ENCODE peak calls at places on chromosome 20, in nine cellular contexts. R is neural progenitor cell, V is GM23248, O is hepatocyte, D is OCI-LY7, K is GM23338, C is MM.1S, J is HCT116, A is PC-3. F is an unnamed sample.

GRCh38 chr20:49603209-49603627 is 35.3 kb upstream of the PTGIS start:
- DNase-seq in R (peak), V (peak), O (peak), D (peak), K (peak), C (no peak), J (no peak), A (peak), F (peak)

GRCh38 chr20:381581-382290 is 1.2 kb downstream of the TRIB3 start:
- DNase-seq in R (peak), V (peak), O (peak), D (peak), K (peak), C (peak), J (peak), A (peak), F (peak)

GRCh38 chr20:62734881-62735280 is 26.2 kb downstream of the NTSR1 start:
- DNase-seq in R (no peak), V (no peak), O (no peak), D (no peak), K (no peak), C (no peak), J (no peak), A (no peak), F (no peak)

GRCh38 chr20:35295674-35296073 is 3.4 kb upstream of the FAM83C start:
- DNase-seq in R (no peak), V (no peak), O (no peak), D (no peak), K (no peak), C (no peak), J (no peak), A (no peak), F (no peak)

GRCh38 chr20:54284928-54285704 is 77.2 kb downstream of the PFDN4 start:
- DNase-seq in R (no peak), V (peak), O (no peak), D (no peak), K (no peak), C (no peak), J (peak), A (peak), F (no peak)

GRCh38 chr20:48846516-48847492 is 19.0 kb upstream of the PREX1 start:
- DNase-seq in R (peak), V (no peak), O (no peak), D (peak), K (peak), C (no peak), J (no peak), A (no peak), F (peak)

GRCh38 chr20:12404941-12405340 is 487.2 kb downstream of the BTBD3 start:
- DNase-seq in R (no peak), V (no peak), O (no peak), D (no peak), K (no peak), C (no peak), J (no peak), A (no peak), F (no peak)

GRCh38 chr20:59733326-59733725 is 129.0 kb downstream of the PHACTR3 start:
- DNase-seq in R (no peak), V (no peak), O (no peak), D (no peak), K (no peak), C (no peak), J (no peak), A (no peak), F (no peak)

GRCh38 chr20:364905-365794 is 15.4 kb upstream of the TRIB3 start:
- DNase-seq in R (no peak), V (peak), O (no peak), D (peak), K (peak), C (no peak), J (peak), A (peak), F (no peak)

GRCh38 chr20:60895363-60896079 is 356.5 kb upstream of the CDH4 start:
- DNase-seq in R (no peak), V (no peak), O (no peak), D (no peak), K (no peak), C (no peak), J (no peak), A (no peak), F (no peak)

GRCh38 chr20:11686900-11687543 is 230.7 kb upstream of the BTBD3 start:
- DNase-seq in R (peak), V (peak), O (peak), D (no peak), K (peak), C (no peak), J (no peak), A (peak), F (no peak)

GRCh38 chr20:59015411-59015810 is 3.8 kb upstream of the TUBB1 start:
- DNase-seq in R (no peak), V (no peak), O (no peak), D (no peak), K (no peak), C (no peak), J (no peak), A (no peak), F (no peak)

GRCh38 chr20:46062151-46062550 is 27.6 kb downstream of the NCOA5 start:
- DNase-seq in R (no peak), V (no peak), O (no peak), D (no peak), K (no peak), C (no peak), J (no peak), A (no peak), F (no peak)

GRCh38 chr20:45044601-45045000 is 56.3 kb downstream of the KCNS1 start:
- DNase-seq in R (no peak), V (peak), O (no peak), D (no peak), K (no peak), C (no peak), J (no peak), A (peak), F (no peak)

GRCh38 chr20:13277663-13278295 is 56.7 kb downstream of the ISM1 start:
- DNase-seq in R (no peak), V (peak), O (no peak), D (no peak), K (no peak), C (no peak), J (no peak), A (no peak), F (no peak)

GRCh38 chr20:37786043-37786442 is 92.2 kb downstream of the CTNNBL1 start:
- DNase-seq in R (no peak), V (no peak), O (no peak), D (no peak), K (peak), C (no peak), J (no peak), A (no peak), F (no peak)

GRCh38 chr20:952196-952795 is 36.2 kb upstream of the ANGPT4 start:
- DNase-seq in R (no peak), V (no peak), O (no peak), D (no peak), K (no peak), C (no peak), J (no peak), A (no peak), F (no peak)

GRCh38 chr20:38862226-38862625 is 56.7 kb downstream of the PPP1R16B start:
- DNase-seq in R (no peak), V (no peak), O (no peak), D (no peak), K (no peak), C (no peak), J (no peak), A (no peak), F (no peak)

GRCh38 chr20:47586648-47587306 is 85.1 kb downstream of the NCOA3 start:
- DNase-seq in R (peak), V (no peak), O (no peak), D (no peak), K (peak), C (no peak), J (no peak), A (no peak), F (no peak)

GRCh38 chr20:53899351-53900167 is 170.8 kb downstream of the BCAS1 start:
- DNase-seq in R (peak), V (peak), O (no peak), D (peak), K (no peak), C (peak), J (no peak), A (peak), F (peak)

GRCh38 chr20:53959849-53960585 is 110.4 kb downstream of the BCAS1 start:
- DNase-seq in R (no peak), V (peak), O (no peak), D (no peak), K (no peak), C (no peak), J (no peak), A (peak), F (no peak)

GRCh38 chr20:21670126-21670525 is 35.3 kb upstream of the PAX1 start:
- DNase-seq in R (no peak), V (no peak), O (no peak), D (no peak), K (no peak), C (no peak), J (no peak), A (no peak), F (no peak)

GRCh38 chr20:44215125-44215524 is 4.6 kb upstream of the OSER1 start:
- DNase-seq in R (peak), V (peak), O (peak), D (peak), K (peak), C (peak), J (peak), A (peak), F (peak)

GRCh38 chr20:58890073-58890453 is 37.5 kb downstream of the GNAS start:
- DNase-seq in R (no peak), V (no peak), O (no peak), D (peak), K (no peak), C (no peak), J (no peak), A (no peak), F (no peak)

GRCh38 chr20:3716195-3716834 is 3.9 kb upstream of the SIGLEC1 start:
- DNase-seq in R (peak), V (peak), O (peak), D (peak), K (peak), C (peak), J (peak), A (peak), F (peak)

GRCh38 chr20:59634435-59635005 is 30.2 kb downstream of the PHACTR3 start:
- DNase-seq in R (no peak), V (no peak), O (no peak), D (no peak), K (no peak), C (no peak), J (no peak), A (no peak), F (no peak)

GRCh38 chr20:35954200-35954906 is at the start of gene SCAND1:
- DNase-seq in R (peak), V (peak), O (peak), D (peak), K (peak), C (peak), J (peak), A (peak), F (peak)

GRCh38 chr20:20732641-20733040 is 20.2 kb upstream of the RALGAPA2 start:
- DNase-seq in R (no peak), V (no peak), O (no peak), D (no peak), K (no peak), C (no peak), J (no peak), A (no peak), F (no peak)

GRCh38 chr20:2172305-2173175 is 70.9 kb downstream of the STK35 start:
- DNase-seq in R (peak), V (peak), O (peak), D (peak), K (peak), C (peak), J (peak), A (peak), F (peak)

GRCh38 chr20:63291811-63292210 is 1.2 kb upstream of the COL20A1 start:
- DNase-seq in R (no peak), V (no peak), O (no peak), D (no peak), K (no peak), C (no peak), J (no peak), A (no peak), F (no peak)

GRCh38 chr20:55471052-55472006 is 534.0 kb downstream of the CBLN4 start:
- DNase-seq in R (no peak), V (no peak), O (no peak), D (no peak), K (no peak), C (no peak), J (no peak), A (no peak), F (no peak)

GRCh38 chr20:33316958-33317357 is 33.9 kb downstream of the BPIFB1 start:
- DNase-seq in R (no peak), V (no peak), O (no peak), D (no peak), K (no peak), C (no peak), J (no peak), A (no peak), F (no peak)

GRCh38 chr20:13105864-13106457 is 97.2 kb downstream of the SPTLC3 start:
- DNase-seq in R (peak), V (peak), O (peak), D (peak), K (peak), C (peak), J (peak), A (peak), F (peak)

GRCh38 chr20:1569417-1569861 is 11.9 kb upstream of the SIRPD start:
- DNase-seq in R (no peak), V (peak), O (peak), D (no peak), K (no peak), C (no peak), J (peak), A (peak), F (no peak)

GRCh38 chr20:53949319-53949839 is 121.0 kb downstream of the BCAS1 start:
- DNase-seq in R (no peak), V (peak), O (no peak), D (no peak), K (no peak), C (peak), J (no peak), A (peak), F (no peak)

GRCh38 chr20:32291166-32291565 is 13.7 kb downstream of the KIF3B start:
- DNase-seq in R (no peak), V (no peak), O (no peak), D (no peak), K (no peak), C (no peak), J (no peak), A (no peak), F (no peak)

GRCh38 chr20:32287231-32287638 is 9.8 kb downstream of the KIF3B start:
- DNase-seq in R (no peak), V (no peak), O (no peak), D (no peak), K (no peak), C (no peak), J (no peak), A (no peak), F (no peak)

GRCh38 chr20:32292548-32292947 is 15.1 kb downstream of the KIF3B start:
- DNase-seq in R (no peak), V (no peak), O (no peak), D (no peak), K (no peak), C (no peak), J (no peak), A (no peak), F (no peak)

GRCh38 chr20:32288225-32288849 is 10.9 kb downstream of the KIF3B start:
- DNase-seq in R (no peak), V (no peak), O (no peak), D (no peak), K (no peak), C (no peak), J (no peak), A (no peak), F (no peak)

GRCh38 chr20:32289661-32290431 is 12.4 kb downstream of the KIF3B start:
- DNase-seq in R (no peak), V (no peak), O (peak), D (no peak), K (no peak), C (no peak), J (no peak), A (no peak), F (no peak)
- TF ChIP-seq EZH2phosphoT487 in R (no peak), V (no peak), O (no peak), D (no peak), K (no peak), C (no peak), J (no peak), A (no peak), F (no peak)

GRCh38 chr20:19384940-19385339 is 172.5 kb downstream of the SLC24A3 start:
- DNase-seq in R (no peak), V (no peak), O (no peak), D (no peak), K (no peak), C (no peak), J (no peak), A (no peak), F (no peak)

GRCh38 chr20:19378057-19378456 is 165.6 kb downstream of the SLC24A3 start:
- DNase-seq in R (no peak), V (no peak), O (no peak), D (no peak), K (no peak), C (no peak), J (no peak), A (no peak), F (no peak)

GRCh38 chr20:19380211-19380610 is 167.8 kb downstream of the SLC24A3 start:
- DNase-seq in R (no peak), V (no peak), O (no peak), D (no peak), K (no peak), C (no peak), J (no peak), A (no peak), F (no peak)

GRCh38 chr20:19382371-19382770 is 169.9 kb downstream of the SLC24A3 start:
- DNase-seq in R (no peak), V (no peak), O (no peak), D (no peak), K (no peak), C (no peak), J (no peak), A (no peak), F (no peak)

DNA sequence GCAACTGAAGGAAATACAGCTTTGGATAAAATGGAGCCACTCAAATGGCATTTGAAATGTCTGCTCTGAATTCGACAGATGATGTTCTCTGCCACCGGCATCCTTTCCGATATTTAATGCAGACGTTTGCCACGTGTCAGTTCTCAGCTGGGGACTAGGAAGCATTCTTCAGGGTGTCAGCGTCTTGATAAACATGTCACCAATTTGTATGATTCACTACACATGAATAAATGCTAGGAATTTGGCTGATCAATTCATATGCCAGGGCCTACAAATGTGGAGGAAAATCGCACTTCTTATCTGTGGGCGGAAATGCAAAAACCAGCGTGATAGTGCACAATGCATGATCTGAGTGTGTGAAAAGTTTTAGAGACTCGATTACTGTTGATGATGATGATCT is 169.5 kb downstream of the SLC24A3 start:
- DNase-seq in R (no peak), V (no peak), O (no peak), D (no peak), K (no peak), C (no peak), J (no peak), A (no peak), F (no peak)
- TF ChIP-seq EZH2phosphoT487 in R (no peak), V (no peak), O (no peak), D (no peak), K (no peak), C (no peak), J (no peak), A (no peak), F (no peak)

GRCh38 chr20:40262219-40262618 is 426.8 kb downstream of the MAFB start:
- DNase-seq in R (no peak), V (no peak), O (no peak), D (no peak), K (no peak), C (no peak), J (no peak), A (no peak), F (peak)

GRCh38 chr20:40268321-40269075 is 420.5 kb downstream of the MAFB start:
- DNase-seq in R (no peak), V (no peak), O (no peak), D (no peak), K (peak), C (no peak), J (no peak), A (no peak), F (no peak)

DNA sequence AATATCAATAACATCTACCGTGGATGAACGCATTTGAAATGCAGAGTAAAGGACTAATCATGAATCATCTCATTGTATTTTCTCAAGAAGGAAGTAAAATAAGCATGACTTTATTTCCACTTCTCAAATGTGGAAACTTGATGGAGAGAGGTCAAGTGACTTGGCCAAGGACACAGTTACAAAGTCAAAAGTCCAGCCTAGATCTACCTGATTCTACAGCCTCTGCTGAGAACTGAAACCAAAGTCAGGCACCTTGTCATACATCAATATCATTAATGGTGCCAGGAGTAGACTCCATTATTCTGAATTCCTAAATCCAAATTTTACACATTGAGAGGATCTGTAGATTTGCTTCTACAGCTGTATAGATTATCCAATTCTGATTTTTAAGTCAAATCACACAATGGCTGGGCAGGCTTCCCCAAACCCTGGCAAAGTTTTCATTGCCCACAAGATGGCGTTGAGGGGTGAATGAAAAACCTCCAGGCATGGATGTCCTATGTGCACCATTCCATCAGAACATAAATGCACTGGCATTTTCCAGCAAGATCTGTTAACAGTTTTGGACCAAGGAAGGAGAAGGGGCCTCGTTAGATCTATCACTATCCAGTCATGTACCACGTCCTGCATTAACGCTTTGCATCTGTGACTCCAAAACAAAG is 423.0 kb downstream of the MAFB start:
- DNase-seq in R (peak), V (peak), O (peak), D (peak), K (peak), C (peak), J (no peak), A (peak), F (peak)
- TF ChIP-seq EZH2phosphoT487 in R (no peak), V (no peak), O (no peak), D (no peak), K (no peak), C (no peak), J (no peak), A (no peak), F (no peak)

GRCh38 chr20:41011551-41012067 is 17.0 kb upstream of the TOP1 start:
- DNase-seq in R (no peak), V (no peak), O (no peak), D (peak), K (no peak), C (peak), J (no peak), A (no peak), F (no peak)
- TF ChIP-seq EZH2phosphoT487 in R (no peak), V (no peak), O (no peak), D (no peak), K (no peak), C (no peak), J (no peak), A (no peak), F (no peak)

DNA sequence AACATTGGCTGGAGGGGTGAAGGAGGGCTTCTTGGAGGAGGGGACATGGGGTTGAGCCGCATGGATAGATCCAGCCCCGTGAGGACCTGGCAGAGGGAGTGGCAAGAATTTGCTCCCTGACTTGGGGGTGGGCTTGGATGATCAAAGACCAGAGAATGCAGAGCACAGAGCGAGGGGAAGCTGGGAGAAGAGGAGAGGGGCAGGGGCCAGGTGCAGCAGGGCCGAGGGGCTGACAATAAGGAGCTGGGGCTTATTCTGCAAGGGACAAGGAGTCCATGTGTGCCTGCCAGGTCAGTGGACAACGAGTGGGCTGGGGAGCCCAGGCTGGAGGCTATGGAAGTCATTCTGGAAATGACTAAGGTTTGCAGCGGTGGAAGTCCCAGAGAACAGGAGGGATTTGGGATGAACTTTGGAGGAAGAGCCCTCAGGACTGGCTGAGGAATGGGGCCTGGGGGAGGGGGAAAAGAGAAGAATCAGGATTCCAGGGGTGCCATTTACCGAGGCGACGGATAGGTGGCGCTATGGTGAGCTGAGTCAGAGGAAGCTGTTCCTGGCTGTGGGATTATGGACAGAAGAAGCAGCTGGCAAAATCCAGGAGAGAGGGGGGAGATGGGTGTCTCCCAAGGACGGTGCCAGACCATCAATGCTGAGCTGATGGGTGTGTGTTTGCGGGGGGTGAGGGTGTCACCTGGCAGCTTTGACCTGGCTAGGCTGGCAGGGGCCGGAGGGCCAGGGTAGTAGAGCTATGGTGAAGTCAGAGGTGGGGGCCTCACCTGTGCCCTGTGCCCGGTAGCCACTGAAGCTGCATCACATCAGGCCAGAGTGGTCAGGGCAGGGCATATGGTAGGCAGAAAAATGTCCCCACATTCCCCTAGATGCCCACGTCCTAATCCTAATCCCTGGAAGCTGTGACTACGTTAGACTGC is 7.8 kb downstream of the KCNG1 start:
- DNase-seq in R (peak), V (peak), O (peak), D (peak), K (peak), C (no peak), J (no peak), A (peak), F (peak)
- TF ChIP-seq EZH2phosphoT487 in R (no peak), V (no peak), O (no peak), D (no peak), K (no peak), C (no peak), J (no peak), A (no peak), F (no peak)